ENCODE peak calls at places on chromosomes 11 and 22, in four cellular contexts. V is A549, O is GM12878, I is SK-N-SH. M is an unnamed sample.

GRCh38 chr22:39309364-39309861 is 10.0 kb downstream of the RPL3 start:
- DNase-seq in O (no peak), I (no peak), V (no peak), M (no peak)

GRCh38 chr22:19986410-19987341 is 29.9 kb downstream of the ARVCF start:
- DNase-seq in O (no peak), V (peak), I (peak), M (peak)

GRCh38 chr11:69931060-69931910 is 112.1 kb upstream of the FGF3 start:
- DNase-seq in I (no peak), O (no peak), V (no peak), M (no peak)

GRCh38 chr22:18001040-18001893 is 23.1 kb downstream of the MICAL3 start:
- DNase-seq in O (peak), I (peak), V (peak), M (peak)

GRCh38 chr11:124581817-124582216 is 12.0 kb downstream of the OR8A1 start:
- DNase-seq in I (no peak), O (no peak), V (no peak), M (no peak)

GRCh38 chr22:22940961-22941605 is 53.5 kb downstream of the IGLL5 start:
- DNase-seq in I (no peak), V (no peak), O (no peak), M (no peak)

GRCh38 chr11:134412508-134413333 is 679 bp upstream of the B3GAT1 start:
- DNase-seq in O (no peak), V (no peak), I (peak), M (no peak)

GRCh38 chr22:36884314-36885158 is 23.7 kb downstream of the NCF4 start:
- DNase-seq in I (no peak), O (no peak), V (no peak), M (no peak)

GRCh38 chr11:6438979-6439571 is 1.7 kb downstream of the HPX start:
- DNase-seq in I (peak), V (peak), O (no peak), M (peak)

GRCh38 chr11:80162387-80162786 is 721.6 kb upstream of the TENM4 start:
- DNase-seq in V (no peak), I (no peak), O (no peak), M (no peak)

GRCh38 chr11:120337133-120337895 is 1.1 kb downstream of the ARHGEF12 start:
- DNase-seq in I (peak), O (no peak), V (no peak), M (peak)

GRCh38 chr11:10044618-10045017 is 249.4 kb downstream of the SBF2 start:
- DNase-seq in V (peak), I (no peak), O (no peak), M (peak)

DNA sequence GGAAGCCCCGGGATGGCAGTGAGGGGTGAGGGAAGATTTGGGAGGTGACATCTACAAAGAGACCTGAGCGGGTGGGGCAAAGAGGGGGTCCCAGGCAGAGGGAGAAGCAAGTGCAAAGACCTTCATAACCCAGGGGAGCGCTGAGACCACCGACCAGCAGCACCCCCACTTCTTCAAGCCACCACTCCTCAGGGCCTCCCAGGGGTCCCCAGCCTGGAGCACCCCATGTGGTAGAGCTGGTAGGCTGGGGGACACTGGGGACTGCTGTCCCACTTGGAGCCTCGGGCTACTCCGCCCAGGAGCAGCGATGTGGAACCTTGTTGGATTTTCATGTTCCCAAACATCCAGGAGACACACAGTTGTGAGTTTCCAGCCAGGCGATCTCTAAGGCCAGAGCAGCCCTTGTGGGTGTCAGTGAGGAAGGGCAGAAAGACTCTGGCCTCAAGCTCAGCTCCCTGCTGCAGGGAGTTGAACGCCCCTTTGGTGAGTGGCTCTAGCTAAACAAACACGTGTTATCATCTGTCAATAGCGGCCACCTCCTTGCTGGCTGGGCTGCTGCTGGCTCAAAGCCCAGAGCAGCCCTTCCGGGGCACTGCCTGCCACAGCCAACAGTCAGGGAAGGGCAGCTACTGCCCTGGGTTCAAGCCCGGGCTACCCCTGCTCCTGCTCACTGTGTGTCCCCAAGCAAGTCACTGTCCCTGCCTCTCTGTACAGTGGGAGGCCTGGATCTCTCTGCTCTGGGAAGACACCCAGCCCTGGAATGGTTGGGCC is 25.7 kb upstream of the CHKA start:
- DNase-seq in O (no peak), I (peak), V (peak), M (peak)
- TF ChIP-seq PBX3 in O (no peak), I (no peak), V (no peak), M (no peak)

DNA sequence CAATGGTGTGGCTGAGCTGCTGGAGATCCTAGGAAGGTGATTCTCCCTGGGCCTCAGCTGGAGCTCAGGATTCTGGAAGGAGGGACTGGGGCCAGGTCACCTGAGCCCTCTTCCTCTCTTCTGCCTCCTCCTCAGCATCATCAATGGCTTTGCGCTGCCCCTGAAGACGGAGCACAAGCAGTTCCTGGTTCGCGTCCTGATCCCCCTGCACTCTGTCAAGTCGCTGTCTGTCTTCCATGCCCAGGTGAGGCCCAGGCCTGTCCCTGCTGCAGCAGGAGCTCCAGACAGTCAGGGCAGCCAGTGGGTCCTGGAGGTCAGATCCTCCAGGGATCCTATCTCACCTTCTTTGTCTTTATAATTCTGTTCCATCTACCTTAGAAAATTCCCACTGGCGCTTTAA is 5.3 kb downstream of the GPHA2 start:
- DNase-seq in I (no peak), V (no peak), O (no peak), M (no peak)
- TF ChIP-seq PBX3 in I (no peak), V (no peak), O (no peak), M (no peak)

GRCh38 chr11:66874232-66874631 is 17.4 kb downstream of the LRFN4 start:
- DNase-seq in I (no peak), O (no peak), V (no peak), M (no peak)
- TF ChIP-seq PBX3 in I (no peak), O (no peak), V (no peak), M (no peak)

GRCh38 chr22:48523091-48523490 is 1304.6 kb downstream of the BRD1 start:
- DNase-seq in V (no peak), I (no peak), O (no peak), M (no peak)

GRCh38 chr22:48517039-48518030 is 1310.3 kb downstream of the BRD1 start:
- DNase-seq in I (no peak), V (peak), O (no peak), M (peak)

GRCh38 chr22:48520888-48521600 is 1306.6 kb downstream of the BRD1 start:
- DNase-seq in O (no peak), I (no peak), V (no peak), M (no peak)

GRCh38 chr22:48522271-48522670 is 1305.4 kb downstream of the BRD1 start:
- DNase-seq in V (no peak), I (no peak), O (no peak), M (no peak)

GRCh38 chr22:48520207-48520606 is 1307.5 kb downstream of the BRD1 start:
- DNase-seq in I (no peak), O (no peak), V (no peak), M (no peak)
- TF ChIP-seq PBX3 in I (no peak), O (no peak), V (no peak), M (no peak)

DNA sequence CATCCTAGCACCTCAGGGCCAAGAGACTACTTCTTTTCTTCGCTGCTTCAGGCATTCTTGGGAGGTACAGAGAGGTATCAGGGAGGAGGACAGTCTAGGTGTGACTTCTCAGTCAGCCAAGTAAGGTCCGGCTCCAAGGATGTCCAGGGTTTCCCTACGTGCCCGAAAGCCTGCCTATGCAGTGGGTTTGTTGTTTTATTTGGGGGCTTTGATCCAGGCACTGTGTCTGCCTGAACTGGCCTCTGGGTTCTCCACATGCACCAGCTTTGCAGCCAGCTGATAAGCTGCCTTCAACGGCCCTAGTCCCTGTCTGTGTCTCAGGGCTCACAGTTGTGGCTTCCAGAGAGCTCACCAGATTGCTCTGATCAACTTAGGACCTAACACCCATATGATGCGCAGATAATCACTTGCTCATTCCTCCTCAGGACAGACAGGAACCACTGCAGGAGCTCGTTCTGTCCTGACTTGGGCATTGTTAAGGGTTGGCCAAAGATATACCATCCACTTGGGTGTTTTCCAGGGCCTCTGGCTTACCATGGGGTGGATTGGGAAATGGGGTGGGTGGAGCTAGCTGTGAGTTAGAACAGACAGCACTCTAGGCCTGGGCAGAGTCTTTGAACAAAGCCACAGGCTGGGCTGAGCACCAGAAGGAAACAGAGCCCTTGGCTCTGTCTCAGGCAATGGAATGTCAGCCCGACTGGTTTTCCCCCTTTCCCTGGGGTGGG is 45.5 kb upstream of the CRYBB3 start:
- DNase-seq in I (peak), V (no peak), O (no peak), M (peak)
- TF ChIP-seq PBX3 in I (peak), V (no peak), O (no peak), M (no peak)

GRCh38 chr22:41368543-41368817 is 13.3 kb upstream of the TEF start:
- DNase-seq in O (no peak), I (no peak), V (no peak), M (no peak)

GRCh38 chr22:41366323-41367014 is 15.3 kb upstream of the TEF start:
- DNase-seq in O (no peak), I (no peak), V (no peak), M (no peak)

GRCh38 chr22:41369089-41369745 is 12.5 kb upstream of the TEF start:
- DNase-seq in V (no peak), I (no peak), O (no peak), M (no peak)

GRCh38 chr22:41367039-41367679 is 14.6 kb upstream of the TEF start:
- DNase-seq in O (no peak), I (peak), V (peak), M (peak)

GRCh38 chr22:41367680-41368542 is 13.8 kb upstream of the TEF start:
- DNase-seq in O (no peak), I (no peak), V (no peak), M (peak)
- TF ChIP-seq PBX3 in O (no peak), I (no peak), V (no peak), M (no peak)

DNA sequence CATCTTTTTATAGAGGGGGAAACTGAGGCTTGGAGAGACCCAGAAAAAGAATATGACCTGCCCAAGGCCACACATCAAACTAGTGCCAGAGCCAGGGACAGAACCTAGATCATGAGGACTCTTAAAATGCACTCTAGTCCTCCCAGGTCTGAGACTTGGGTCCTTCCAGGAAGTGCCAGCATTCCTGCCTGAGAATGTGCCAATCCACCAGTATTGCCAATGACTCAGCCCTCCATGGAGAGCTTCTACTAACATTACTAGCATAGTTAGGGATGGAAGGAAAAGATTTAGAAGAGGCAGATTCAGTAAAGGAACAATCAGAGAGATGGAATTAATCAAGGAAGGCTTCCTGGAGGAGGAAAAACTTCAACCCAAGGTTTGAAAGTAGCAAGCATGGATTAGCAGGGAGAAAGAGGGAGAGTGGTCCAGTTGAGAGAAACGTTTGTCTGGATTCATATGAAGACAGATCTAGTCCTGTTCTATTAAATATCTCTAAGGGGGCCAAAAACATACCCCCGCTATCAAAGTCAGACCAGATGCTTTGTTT is 20.1 kb upstream of the SMIM35 start:
- DNase-seq in V (peak), I (no peak), O (no peak), M (no peak)
- TF ChIP-seq PBX3 in V (no peak), I (no peak), O (no peak), M (no peak)

DNA sequence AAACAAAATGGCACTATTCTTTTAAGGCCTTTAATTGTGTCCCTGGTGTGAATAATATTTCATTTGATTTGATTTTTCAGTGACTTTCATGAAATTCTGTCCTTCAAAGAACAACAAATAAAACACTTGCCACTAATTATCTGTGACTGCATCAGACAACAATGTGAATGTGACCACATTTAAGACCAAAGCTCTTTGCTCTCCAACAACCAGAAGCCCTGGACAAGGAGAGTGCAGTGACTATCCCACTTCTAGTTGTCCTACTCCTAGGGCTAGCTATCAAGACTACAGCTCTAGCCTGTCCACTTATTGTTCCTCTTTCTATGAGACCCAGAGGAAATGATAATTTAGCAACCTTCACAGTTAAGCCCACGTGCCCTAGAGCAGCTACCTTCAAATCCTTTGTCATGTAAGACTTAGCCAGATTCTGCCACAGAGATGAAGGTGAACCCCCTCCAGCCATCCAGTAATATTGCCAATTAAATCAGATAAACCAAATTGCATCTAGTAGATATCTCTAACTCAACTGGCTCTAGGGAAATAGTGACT is 142.5 kb upstream of the BLID start:
- DNase-seq in I (no peak), V (no peak), O (no peak), M (no peak)
- TF ChIP-seq PBX3 in I (no peak), V (no peak), O (no peak), M (no peak)